ENCODE peak calls at places on chromosome 1, in four cellular contexts. One of them, this sample, is unnamed.

GRCh38 chr1:160357286-160358002 is 9.4 kb upstream of the NHLH1 start:
- DNase-seq in progenitor cell of endocrine pancreas: no peak
- DNase-seq in epithelial cell of proximal tubule: no peak
- DNase-seq in CD8-positive, alpha-beta T cell: no peak
- DNase-seq in this sample: no peak

GRCh38 chr1:188479146-188479545 is 1650.4 kb downstream of the PLA2G4A start:
- DNase-seq in progenitor cell of endocrine pancreas: no peak
- DNase-seq in epithelial cell of proximal tubule: no peak
- DNase-seq in CD8-positive, alpha-beta T cell: no peak
- DNase-seq in this sample: no peak

GRCh38 chr1:103177146-103177850 is 69.0 kb upstream of the COL11A1 start:
- DNase-seq in progenitor cell of endocrine pancreas: no peak
- DNase-seq in epithelial cell of proximal tubule: no peak
- DNase-seq in CD8-positive, alpha-beta T cell: no peak
- DNase-seq in this sample: no peak

GRCh38 chr1:52552236-52552504 is 722 bp downstream of the TUT4 start:
- DNase-seq in progenitor cell of endocrine pancreas: peak
- DNase-seq in epithelial cell of proximal tubule: peak
- DNase-seq in CD8-positive, alpha-beta T cell: peak
- DNase-seq in this sample: no peak

GRCh38 chr1:248681651-248682050 is 20.9 kb downstream of the OR14I1 start:
- DNase-seq in progenitor cell of endocrine pancreas: no peak
- DNase-seq in epithelial cell of proximal tubule: no peak
- DNase-seq in CD8-positive, alpha-beta T cell: no peak
- DNase-seq in this sample: no peak

GRCh38 chr1:42137766-42138165 is 15.4 kb upstream of the GUCA2B start:
- DNase-seq in progenitor cell of endocrine pancreas: no peak
- DNase-seq in epithelial cell of proximal tubule: peak
- DNase-seq in CD8-positive, alpha-beta T cell: no peak
- DNase-seq in this sample: peak

GRCh38 chr1:25469177-25469576 is 38.5 kb downstream of the MACO1 start:
- DNase-seq in progenitor cell of endocrine pancreas: no peak
- DNase-seq in epithelial cell of proximal tubule: no peak
- DNase-seq in CD8-positive, alpha-beta T cell: no peak
- DNase-seq in this sample: no peak

GRCh38 chr1:230308039-230308438 is 118.1 kb downstream of the PGBD5 start:
- DNase-seq in progenitor cell of endocrine pancreas: no peak
- DNase-seq in epithelial cell of proximal tubule: peak
- DNase-seq in CD8-positive, alpha-beta T cell: no peak
- DNase-seq in this sample: no peak

GRCh38 chr1:245742891-245743290 is 588.1 kb downstream of the KIF26B start:
- DNase-seq in progenitor cell of endocrine pancreas: no peak
- DNase-seq in epithelial cell of proximal tubule: no peak
- DNase-seq in CD8-positive, alpha-beta T cell: no peak
- DNase-seq in this sample: no peak

GRCh38 chr1:168972225-168972624 is 134.3 kb upstream of the ATP1B1 start:
- DNase-seq in progenitor cell of endocrine pancreas: no peak
- DNase-seq in epithelial cell of proximal tubule: no peak
- DNase-seq in CD8-positive, alpha-beta T cell: no peak
- DNase-seq in this sample: no peak

GRCh38 chr1:167206166-167206835 is 14.4 kb upstream of the POU2F1 start:
- DNase-seq in progenitor cell of endocrine pancreas: no peak
- DNase-seq in epithelial cell of proximal tubule: no peak
- DNase-seq in CD8-positive, alpha-beta T cell: no peak
- DNase-seq in this sample: no peak

GRCh38 chr1:167207940-167208623 is 12.6 kb upstream of the POU2F1 start:
- DNase-seq in progenitor cell of endocrine pancreas: no peak
- DNase-seq in epithelial cell of proximal tubule: no peak
- DNase-seq in CD8-positive, alpha-beta T cell: no peak
- DNase-seq in this sample: no peak

GRCh38 chr1:167210966-167211674 is 9.6 kb upstream of the POU2F1 start:
- DNase-seq in progenitor cell of endocrine pancreas: no peak
- DNase-seq in epithelial cell of proximal tubule: no peak
- DNase-seq in CD8-positive, alpha-beta T cell: no peak
- DNase-seq in this sample: no peak

GRCh38 chr1:167209044-167209443 is 11.6 kb upstream of the POU2F1 start:
- DNase-seq in progenitor cell of endocrine pancreas: no peak
- DNase-seq in epithelial cell of proximal tubule: no peak
- DNase-seq in CD8-positive, alpha-beta T cell: no peak
- DNase-seq in this sample: no peak

GRCh38 chr1:167208624-167208976 is 12.1 kb upstream of the POU2F1 start:
- DNase-seq in progenitor cell of endocrine pancreas: no peak
- DNase-seq in epithelial cell of proximal tubule: no peak
- DNase-seq in CD8-positive, alpha-beta T cell: no peak
- DNase-seq in this sample: no peak
- TF ChIP-seq CTCF in progenitor cell of endocrine pancreas: no peak
- TF ChIP-seq CTCF in epithelial cell of proximal tubule: no peak
- TF ChIP-seq CTCF in CD8-positive, alpha-beta T cell: no peak
- TF ChIP-seq CTCF in this sample: no peak

DNA sequence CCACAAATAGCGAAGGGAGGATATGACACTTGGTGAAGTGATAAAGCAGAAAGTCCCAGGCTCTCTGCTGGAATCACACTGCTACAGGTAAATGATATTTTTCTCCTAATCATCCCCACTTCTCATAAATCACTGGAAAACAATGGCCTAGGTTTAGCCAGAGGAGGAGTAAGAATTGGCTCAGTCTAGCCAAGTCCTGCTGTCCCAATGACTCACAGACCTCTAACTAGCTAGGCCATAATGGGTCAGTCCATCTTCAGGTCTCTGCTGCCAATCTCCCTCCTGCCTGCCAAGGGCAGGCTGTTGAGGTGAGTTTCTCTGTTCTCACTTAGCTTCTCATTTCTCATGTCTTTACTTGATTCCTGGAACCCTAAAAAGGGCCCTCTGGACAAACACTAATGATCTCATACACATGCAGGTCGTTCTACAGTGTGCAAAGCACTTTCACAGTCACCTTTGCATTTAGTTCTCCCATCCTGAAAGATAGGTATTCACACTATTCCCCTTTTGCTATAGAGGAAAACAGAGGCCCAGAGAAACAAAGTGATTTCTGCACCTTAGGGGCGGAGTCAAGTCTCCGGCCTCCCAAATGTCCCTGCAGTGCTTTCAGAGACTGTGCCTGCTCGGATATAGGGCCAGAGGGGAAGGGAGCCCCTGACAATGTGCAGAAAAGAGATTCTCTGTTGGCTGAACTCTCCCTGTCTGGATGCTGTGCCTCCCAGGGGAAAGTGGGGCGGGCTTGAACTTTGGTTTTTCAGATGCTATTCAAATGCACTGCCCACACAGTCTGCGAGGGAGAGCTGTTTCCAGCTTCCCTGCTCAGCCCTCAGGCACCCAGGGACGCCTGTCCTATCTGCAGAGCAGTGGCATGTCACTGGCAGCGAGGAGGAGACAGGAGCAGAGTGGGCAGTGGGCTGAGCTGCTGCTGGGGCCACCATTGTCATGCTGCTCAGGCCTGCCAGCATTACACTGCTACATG is 3.9 kb upstream of the CDK18 start:
- DNase-seq in progenitor cell of endocrine pancreas: no peak
- DNase-seq in epithelial cell of proximal tubule: no peak
- DNase-seq in CD8-positive, alpha-beta T cell: no peak
- DNase-seq in this sample: no peak
- TF ChIP-seq CTCF in progenitor cell of endocrine pancreas: no peak
- TF ChIP-seq CTCF in epithelial cell of proximal tubule: no peak
- TF ChIP-seq CTCF in CD8-positive, alpha-beta T cell: no peak
- TF ChIP-seq CTCF in this sample: no peak

GRCh38 chr1:101971309-101971708 is 25.4 kb downstream of the OLFM3 start:
- DNase-seq in progenitor cell of endocrine pancreas: no peak
- DNase-seq in epithelial cell of proximal tubule: no peak
- DNase-seq in CD8-positive, alpha-beta T cell: no peak
- DNase-seq in this sample: no peak
- TF ChIP-seq CTCF in progenitor cell of endocrine pancreas: peak
- TF ChIP-seq CTCF in epithelial cell of proximal tubule: peak
- TF ChIP-seq CTCF in CD8-positive, alpha-beta T cell: no peak
- TF ChIP-seq CTCF in this sample: peak

GRCh38 chr1:110766336-110766647 is 91.6 kb upstream of the KCNA3 start:
- DNase-seq in progenitor cell of endocrine pancreas: no peak
- DNase-seq in epithelial cell of proximal tubule: no peak
- DNase-seq in CD8-positive, alpha-beta T cell: no peak
- DNase-seq in this sample: no peak
- TF ChIP-seq CTCF in progenitor cell of endocrine pancreas: no peak
- TF ChIP-seq CTCF in epithelial cell of proximal tubule: no peak
- TF ChIP-seq CTCF in CD8-positive, alpha-beta T cell: no peak
- TF ChIP-seq CTCF in this sample: no peak

GRCh38 chr1:83834621-83835264 is 164.2 kb downstream of the TTLL7 start:
- DNase-seq in progenitor cell of endocrine pancreas: no peak
- DNase-seq in epithelial cell of proximal tubule: no peak
- DNase-seq in CD8-positive, alpha-beta T cell: no peak
- DNase-seq in this sample: no peak
- TF ChIP-seq CTCF in progenitor cell of endocrine pancreas: peak
- TF ChIP-seq CTCF in epithelial cell of proximal tubule: peak
- TF ChIP-seq CTCF in CD8-positive, alpha-beta T cell: no peak
- TF ChIP-seq CTCF in this sample: no peak

DNA sequence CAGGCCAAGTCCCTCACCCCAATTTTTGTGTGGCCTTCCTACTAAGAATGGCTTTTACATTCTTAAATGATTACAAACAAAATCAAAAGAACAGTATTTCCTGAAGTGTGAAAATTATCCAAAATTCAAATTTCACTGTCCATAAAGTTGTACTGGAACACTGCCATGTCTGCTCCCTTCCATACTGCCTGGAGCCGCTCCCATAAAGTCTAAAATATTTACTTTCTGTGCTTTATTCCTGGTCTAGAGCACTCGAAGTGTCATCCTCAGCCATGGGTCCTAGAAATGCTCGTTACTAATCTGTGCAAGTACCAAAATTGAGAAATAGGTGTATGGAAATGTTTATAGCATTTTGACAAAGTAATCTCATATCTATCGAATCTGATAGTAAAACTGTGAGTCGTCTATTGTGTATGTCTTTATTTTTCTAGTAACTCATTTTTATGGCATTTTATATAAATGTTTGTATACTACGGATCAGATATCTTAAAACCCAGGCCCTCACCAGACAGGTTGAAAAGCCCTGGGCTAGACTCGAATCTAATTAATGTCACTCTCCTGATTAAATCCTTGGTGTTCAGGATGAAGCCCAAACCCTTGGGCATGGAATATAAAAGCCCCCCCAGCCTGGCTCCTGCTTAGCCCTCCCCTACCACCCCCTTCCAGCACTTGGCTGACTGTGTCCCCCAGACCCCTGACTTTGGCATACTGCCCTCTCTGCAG is 4.9 kb downstream of the LBR start:
- DNase-seq in progenitor cell of endocrine pancreas: no peak
- DNase-seq in epithelial cell of proximal tubule: no peak
- DNase-seq in CD8-positive, alpha-beta T cell: no peak
- DNase-seq in this sample: no peak
- TF ChIP-seq CTCF in progenitor cell of endocrine pancreas: no peak
- TF ChIP-seq CTCF in epithelial cell of proximal tubule: no peak
- TF ChIP-seq CTCF in CD8-positive, alpha-beta T cell: no peak
- TF ChIP-seq CTCF in this sample: no peak

GRCh38 chr1:15328785-15329480 is 80.8 kb upstream of the EFHD2 start:
- DNase-seq in progenitor cell of endocrine pancreas: no peak
- DNase-seq in epithelial cell of proximal tubule: no peak
- DNase-seq in CD8-positive, alpha-beta T cell: no peak
- DNase-seq in this sample: no peak
- TF ChIP-seq CTCF in progenitor cell of endocrine pancreas: no peak
- TF ChIP-seq CTCF in epithelial cell of proximal tubule: no peak
- TF ChIP-seq CTCF in CD8-positive, alpha-beta T cell: no peak
- TF ChIP-seq CTCF in this sample: no peak